ENCODE peak calls at places on chromosomes 7 and 10, in nine cellular contexts. F is lung; I is CD8-positive, alpha-beta memory T cell; L is right lobe of liver; X is tibial artery; A is GM23248; N is hepatocyte; U is sigmoid colon; B is CD4-positive, CD25-positive, alpha-beta regulatory T cell. P is an unnamed sample. For H3K9me3 and H3K36me3, the result is how much of the 10 kb centered on the place peaks cover.

GRCh38 chr7:2523461-2523905 is 3.9 kb downstream of the LFNG start:
- DNase-seq in B (no peak), F (no peak), U (no peak), N (no peak), X (no peak), I (no peak), L (no peak), A (no peak), P (no peak)

GRCh38 chr10:73339436-73339835 is 19.2 kb downstream of the CFAP70 start:
- DNase-seq in I (no peak), N (no peak), F (no peak), A (no peak), X (no peak), L (no peak), B (no peak), U (no peak), P (peak)

GRCh38 chr7:92987095-92987494 is 130.7 kb downstream of the SAMD9 start:
- DNase-seq in N (no peak), B (no peak), F (no peak), X (no peak), I (no peak), U (no peak), L (no peak), A (peak), P (no peak)

GRCh38 chr10:79406683-79407396 is 38.6 kb downstream of the ZCCHC24 start:
- DNase-seq in A (no peak), L (peak), F (no peak), B (no peak), N (no peak), I (no peak), U (peak), X (peak), P (no peak)

GRCh38 chr7:83366629-83367028 is 203.9 kb upstream of the PCLO start:
- DNase-seq in U (no peak), I (no peak), X (no peak), L (no peak), N (no peak), F (no peak), A (no peak), B (no peak), P (no peak)

GRCh38 chr7:98869001-98869373 is 827 bp downstream of the TMEM130 start:
- DNase-seq in A (no peak), B (no peak), I (no peak), F (no peak), L (no peak), N (no peak), U (no peak), X (no peak), P (no peak)

GRCh38 chr10:88117869-88118632 is 254.6 kb downstream of the PTEN start:
- DNase-seq in L (no peak), U (no peak), A (no peak), B (peak), I (no peak), F (no peak), N (no peak), X (no peak), P (no peak)

GRCh38 chr10:96334888-96335526 is 23.8 kb downstream of the OPALIN start:
- DNase-seq in U (no peak), X (no peak), A (peak), L (no peak), I (no peak), B (no peak), F (no peak), N (peak), P (no peak)

GRCh38 chr7:155340721-155341120 is 43.0 kb downstream of the INSIG1 start:
- DNase-seq in X (no peak), B (no peak), A (no peak), L (no peak), I (no peak), F (no peak), U (no peak), N (no peak), P (no peak)

GRCh38 chr7:33998487-33998886 is 93.1 kb downstream of the BMPER start:
- DNase-seq in U (no peak), B (no peak), F (no peak), I (no peak), N (no peak), A (no peak), L (no peak), X (peak), P (peak)

GRCh38 chr10:114024876-114025609 is 18.6 kb upstream of the ADRB1 start:
- DNase-seq in U (no peak), N (no peak), X (no peak), L (no peak), A (peak), F (no peak), B (no peak), I (no peak), P (no peak)

GRCh38 chr10:33612116-33612515 is 277.6 kb upstream of the NRP1 start:
- DNase-seq in I (no peak), N (no peak), U (no peak), L (no peak), F (no peak), A (peak), X (no peak), B (no peak), P (peak)

GRCh38 chr10:24981161-24981710 is 28.8 kb upstream of the PRTFDC1 start:
- DNase-seq in I (no peak), B (no peak), F (no peak), N (no peak), L (no peak), A (no peak), X (no peak), U (no peak), P (no peak)

GRCh38 chr10:78804356-78805032 is 264.3 kb upstream of the ZMIZ1 start:
- DNase-seq in U (peak), B (no peak), I (no peak), X (peak), N (no peak), A (peak), F (no peak), L (no peak), P (peak)

GRCh38 chr10:104732222-104732621 is 91.1 kb downstream of the SORCS3 start:
- DNase-seq in L (no peak), A (no peak), B (no peak), I (no peak), X (no peak), N (no peak), F (no peak), U (no peak), P (no peak)

GRCh38 chr7:14734839-14735321 is 167.7 kb downstream of the DGKB start:
- DNase-seq in L (no peak), X (no peak), I (no peak), F (no peak), N (peak), U (no peak), B (no peak), A (no peak), P (no peak)

GRCh38 chr7:25569765-25570164 is 341.5 kb upstream of the NPVF start:
- DNase-seq in I (no peak), B (no peak), N (no peak), U (no peak), X (no peak), F (no peak), L (no peak), A (no peak), P (no peak)

GRCh38 chr7:126210707-126211106 is 1042.0 kb downstream of the GRM8 start:
- DNase-seq in N (no peak), L (no peak), A (no peak), F (no peak), B (no peak), U (no peak), I (no peak), X (no peak), P (no peak)

GRCh38 chr7:137953043-137953691 is 48.7 kb downstream of the CREB3L2 start:
- DNase-seq in X (no peak), N (peak), L (no peak), I (no peak), F (no peak), A (peak), U (no peak), B (no peak), P (peak)

GRCh38 chr10:122576291-122576690 is 15.7 kb downstream of the DMBT1 start:
- DNase-seq in I (no peak), X (no peak), F (no peak), A (no peak), U (no peak), B (no peak), L (no peak), N (no peak), P (no peak)

GRCh38 chr7:42493436-42494198 is 256.6 kb upstream of the GLI3 start:
- DNase-seq in U (peak), X (peak), L (peak), A (peak), I (no peak), B (peak), N (peak), F (peak), P (peak)

GRCh38 chr7:122750389-122750788 is 47.7 kb upstream of the RNF148 start:
- DNase-seq in N (no peak), X (no peak), A (no peak), F (no peak), I (no peak), U (no peak), L (no peak), B (no peak), P (no peak)

GRCh38 chr7:63927261-63927660 is 71.4 kb upstream of the ZNF722 start:
- DNase-seq in L (no peak), U (no peak), A (no peak), F (no peak), X (no peak), B (no peak), I (no peak), N (no peak), P (no peak)

GRCh38 chr7:63925262-63925625 is 73.4 kb upstream of the ZNF722 start:
- DNase-seq in X (no peak), L (peak), I (no peak), U (no peak), A (peak), B (peak), F (no peak), N (no peak), P (no peak)

GRCh38 chr7:63925626-63926460 is 72.8 kb upstream of the ZNF722 start:
- DNase-seq in B (peak), I (peak), U (peak), L (peak), X (peak), N (no peak), A (peak), F (peak), P (peak)

GRCh38 chr7:63931985-63932577 is 66.6 kb upstream of the ZNF722 start:
- DNase-seq in U (no peak), X (no peak), A (no peak), F (no peak), L (no peak), I (no peak), N (no peak), B (no peak), P (no peak)

GRCh38 chr7:63931057-63931600 is 67.5 kb upstream of the ZNF722 start:
- DNase-seq in X (no peak), B (no peak), I (no peak), A (no peak), L (no peak), N (no peak), U (no peak), F (no peak), P (no peak)
- H3K9me3 ChIP-seq in X (under half), B (under half), I (under half), A (under half), L (under half), N (under half), U (under half), F (under half), P (under half)

GRCh38 chr7:338295-339061 is 48.5 kb downstream of the FOXL3 start:
- DNase-seq in B (no peak), U (no peak), X (no peak), F (no peak), N (no peak), A (no peak), L (no peak), I (no peak), P (no peak)
- H3K36me3 ChIP-seq in B (under half), U (under half), X (under half), F (under half), N (under half), A (under half), L (under half), I (under half), P (under half)

DNA sequence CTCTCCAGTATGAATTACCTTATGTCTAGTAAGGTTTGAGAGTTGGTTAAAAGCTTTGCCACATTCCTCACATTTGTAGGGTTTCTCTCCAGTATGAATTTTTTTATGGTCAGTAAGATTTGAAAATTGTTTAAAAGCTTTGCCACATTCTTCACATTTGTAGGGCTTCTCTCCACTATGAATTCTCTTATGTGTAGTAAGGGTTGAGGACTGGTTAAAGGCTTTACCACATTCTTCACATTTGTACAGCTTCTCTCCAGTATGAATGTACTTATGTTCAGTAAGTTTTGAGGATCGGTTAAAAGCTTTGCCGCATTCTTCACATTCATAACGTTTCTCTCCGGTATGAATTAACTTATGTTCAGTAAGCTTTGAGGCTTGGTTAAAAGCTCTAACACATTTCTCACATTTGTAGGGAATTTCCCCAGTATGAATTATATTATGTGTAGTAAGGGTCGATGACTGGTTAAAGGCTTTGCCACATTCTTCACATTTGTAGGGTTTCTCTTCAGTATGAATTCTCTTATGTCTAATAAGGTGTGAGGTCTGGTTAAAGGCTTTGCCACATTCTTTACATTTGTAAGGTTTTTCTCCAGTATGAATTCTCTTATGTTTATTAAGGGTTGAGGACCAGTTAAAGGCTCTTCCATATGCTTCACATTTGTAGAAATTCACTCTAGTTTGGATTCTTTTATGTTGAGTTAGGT is 12.2 kb downstream of the ZNF117 start:
- DNase-seq in U (no peak), X (no peak), N (no peak), F (no peak), L (no peak), I (no peak), B (no peak), A (no peak), P (no peak)
- H3K9me3 ChIP-seq in U (under half), X (half or more), N (half or more), F (under half), L (under half), I (under half), B (half or more), A (under half), P (half or more)

DNA sequence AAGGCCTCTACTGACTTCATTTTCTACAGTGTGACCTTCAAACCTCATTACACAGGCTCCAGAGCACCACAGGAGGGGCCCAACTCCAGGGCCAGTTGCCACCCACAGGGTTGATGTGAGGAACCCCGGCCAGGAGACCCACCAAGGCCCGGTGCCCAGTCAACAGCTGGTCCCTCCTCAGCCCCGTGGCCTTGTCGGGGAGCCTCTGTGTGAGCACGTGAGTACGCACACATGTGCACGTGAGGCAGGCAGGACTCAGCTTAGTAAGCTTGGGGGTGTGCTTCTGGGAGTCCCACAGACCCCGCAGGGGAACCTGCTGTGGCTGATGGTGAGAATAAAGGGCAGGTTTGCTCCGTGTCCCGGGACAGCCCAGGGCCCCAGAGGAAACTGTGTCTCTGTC is 104.5 kb downstream of the VIPR2 start:
- DNase-seq in F (no peak), A (no peak), I (no peak), B (no peak), X (no peak), L (no peak), U (peak), N (no peak), P (no peak)
- H3K36me3 ChIP-seq in F (under half), A (under half), I (under half), B (under half), X (under half), L (under half), U (under half), N (under half), P (under half)

P was measured in MG63.